ENCODE peak calls at places on chromosomes 11 and 22, in four cellular contexts. One of them, this sample, is unnamed.

GRCh38 chr11:14059491-14059890 is 97.0 kb downstream of the SPON1 start:
- DNase-seq in GM12878: no peak
- DNase-seq in K562: no peak
- DNase-seq in HepG2: no peak
- DNase-seq in this sample: no peak

GRCh38 chr11:61841636-61842332 is 13.7 kb downstream of the FADS2 start:
- DNase-seq in GM12878: no peak
- DNase-seq in K562: peak
- DNase-seq in HepG2: no peak
- DNase-seq in this sample: no peak

GRCh38 chr22:50218996-50219727 is 18.4 kb downstream of the SELENOO start:
- DNase-seq in GM12878: no peak
- DNase-seq in K562: peak
- DNase-seq in HepG2: peak
- DNase-seq in this sample: peak

GRCh38 chr22:42425337-42425988 is 6.7 kb downstream of the NFAM1 start:
- DNase-seq in GM12878: no peak
- DNase-seq in K562: no peak
- DNase-seq in HepG2: no peak
- DNase-seq in this sample: no peak

GRCh38 chr11:77090373-77091111 is 12.1 kb upstream of the OMP start:
- DNase-seq in GM12878: no peak
- DNase-seq in K562: no peak
- DNase-seq in HepG2: no peak
- DNase-seq in this sample: no peak

GRCh38 chr11:121814962-121815361 is 301.1 kb downstream of the BLID start:
- DNase-seq in GM12878: no peak
- DNase-seq in K562: no peak
- DNase-seq in HepG2: no peak
- DNase-seq in this sample: peak

GRCh38 chr22:48250286-48250895 is 1487.9 kb downstream of the TBC1D22A start:
- DNase-seq in GM12878: no peak
- DNase-seq in K562: no peak
- DNase-seq in HepG2: no peak
- DNase-seq in this sample: no peak

GRCh38 chr11:102530558-102530957 is at the start of gene MMP7:
- DNase-seq in GM12878: no peak
- DNase-seq in K562: no peak
- DNase-seq in HepG2: no peak
- DNase-seq in this sample: no peak

GRCh38 chr22:49521787-49522224 is 305.9 kb downstream of the BRD1 start:
- DNase-seq in GM12878: no peak
- DNase-seq in K562: no peak
- DNase-seq in HepG2: no peak
- DNase-seq in this sample: no peak

GRCh38 chr11:122720482-122720881 is 65.0 kb downstream of the UBASH3B start:
- DNase-seq in GM12878: no peak
- DNase-seq in K562: no peak
- DNase-seq in HepG2: no peak
- DNase-seq in this sample: no peak

GRCh38 chr11:6559375-6559774 is 44.0 kb downstream of the RRP8 start:
- DNase-seq in GM12878: no peak
- DNase-seq in K562: no peak
- DNase-seq in HepG2: no peak
- DNase-seq in this sample: no peak

GRCh38 chr11:15699978-15700377 is 585.3 kb downstream of the INSC start:
- DNase-seq in GM12878: no peak
- DNase-seq in K562: no peak
- DNase-seq in HepG2: no peak
- DNase-seq in this sample: no peak

GRCh38 chr22:43126506-43127165 is 16.1 kb downstream of the BIK start:
- DNase-seq in GM12878: no peak
- DNase-seq in K562: peak
- DNase-seq in HepG2: peak
- DNase-seq in this sample: peak

GRCh38 chr11:60942970-60943565 is 8.9 kb downstream of the SLC15A3 start:
- DNase-seq in GM12878: no peak
- DNase-seq in K562: no peak
- DNase-seq in HepG2: no peak
- DNase-seq in this sample: no peak

GRCh38 chr11:43943357-43943930 is 1.0 kb downstream of the C11orf96 start:
- DNase-seq in GM12878: no peak
- DNase-seq in K562: no peak
- DNase-seq in HepG2: no peak
- DNase-seq in this sample: no peak

GRCh38 chr11:23974046-23974445 is 522.8 kb upstream of the LUZP2 start:
- DNase-seq in GM12878: no peak
- DNase-seq in K562: no peak
- DNase-seq in HepG2: no peak
- DNase-seq in this sample: no peak

GRCh38 chr11:59197990-59198389 is 14.7 kb downstream of the MPEG1 start:
- DNase-seq in GM12878: no peak
- DNase-seq in K562: no peak
- DNase-seq in HepG2: no peak
- DNase-seq in this sample: no peak

GRCh38 chr11:64000026-64000739 is 13.9 kb downstream of the OTUB1 start:
- DNase-seq in GM12878: no peak
- DNase-seq in K562: no peak
- DNase-seq in HepG2: no peak
- DNase-seq in this sample: no peak

GRCh38 chr22:30205281-30206115 is 41.1 kb downstream of the LIF start:
- DNase-seq in GM12878: no peak
- DNase-seq in K562: no peak
- DNase-seq in HepG2: peak
- DNase-seq in this sample: no peak

GRCh38 chr22:46801331-46801811 is 38.9 kb downstream of the TBC1D22A start:
- DNase-seq in GM12878: no peak
- DNase-seq in K562: no peak
- DNase-seq in HepG2: peak
- DNase-seq in this sample: no peak

GRCh38 chr11:8717544-8717875 is 34.9 kb downstream of the RPL27A start:
- DNase-seq in GM12878: no peak
- DNase-seq in K562: no peak
- DNase-seq in HepG2: no peak
- DNase-seq in this sample: no peak
- TF ChIP-seq CTCF in GM12878: no peak
- TF ChIP-seq CTCF in K562: no peak
- TF ChIP-seq CTCF in HepG2: no peak
- TF ChIP-seq CTCF in this sample: no peak

GRCh38 chr11:131498631-131499053 is 128.2 kb downstream of the NTM start:
- DNase-seq in GM12878: no peak
- DNase-seq in K562: no peak
- DNase-seq in HepG2: no peak
- DNase-seq in this sample: no peak

GRCh38 chr11:131506376-131506775 is 136.0 kb downstream of the NTM start:
- DNase-seq in GM12878: no peak
- DNase-seq in K562: no peak
- DNase-seq in HepG2: no peak
- DNase-seq in this sample: no peak

GRCh38 chr11:131503017-131503416 is 132.6 kb downstream of the NTM start:
- DNase-seq in GM12878: no peak
- DNase-seq in K562: no peak
- DNase-seq in HepG2: no peak
- DNase-seq in this sample: no peak

GRCh38 chr11:131499199-131499598 is 128.8 kb downstream of the NTM start:
- DNase-seq in GM12878: no peak
- DNase-seq in K562: no peak
- DNase-seq in HepG2: no peak
- DNase-seq in this sample: no peak

DNA sequence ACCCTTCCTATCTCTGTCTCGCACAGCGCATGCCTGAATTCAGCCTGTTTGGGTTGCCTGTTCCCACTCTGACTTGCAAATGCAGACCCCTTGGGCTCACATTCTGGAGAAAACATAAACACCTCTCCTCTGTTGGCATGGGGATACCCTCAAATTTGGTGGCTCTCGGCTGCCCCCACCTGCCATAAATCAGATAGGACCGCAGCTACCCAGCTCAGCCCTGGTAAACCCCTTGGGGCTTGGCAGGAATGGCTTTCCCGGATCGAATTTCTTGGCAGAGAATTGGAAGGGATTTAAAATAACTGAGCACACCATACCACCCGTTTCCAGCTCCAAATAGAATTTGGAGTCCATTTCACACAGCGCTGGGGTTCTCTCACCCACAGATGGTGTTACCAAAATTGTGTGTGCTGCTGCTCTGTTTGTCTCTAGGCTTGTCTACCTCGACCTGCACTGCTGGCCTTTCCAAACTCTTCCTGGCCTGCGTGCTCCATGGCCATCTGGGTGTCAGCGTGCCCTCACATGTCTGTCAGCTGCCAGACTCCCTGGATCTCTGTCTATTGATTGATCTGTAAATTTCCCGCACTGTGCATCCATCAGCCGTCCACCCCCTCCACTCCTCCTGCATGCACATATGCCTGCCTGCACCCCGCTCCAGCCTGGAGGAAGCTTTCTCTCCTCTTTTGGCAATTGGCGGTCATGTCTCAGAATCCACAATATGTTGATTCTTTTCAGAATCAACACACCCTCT is 134.0 kb downstream of the NTM start:
- DNase-seq in GM12878: no peak
- DNase-seq in K562: no peak
- DNase-seq in HepG2: no peak
- DNase-seq in this sample: no peak
- TF ChIP-seq SP1 in GM12878: no peak
- TF ChIP-seq SP1 in K562: no peak
- TF ChIP-seq SP1 in HepG2: no peak
- TF ChIP-seq SP1 in this sample: no peak

GRCh38 chr11:33185756-33186155 is 24.5 kb upstream of the CSTF3 start:
- DNase-seq in GM12878: no peak
- DNase-seq in K562: no peak
- DNase-seq in HepG2: no peak
- DNase-seq in this sample: no peak

GRCh38 chr11:33182246-33182878 is 21.1 kb upstream of the CSTF3 start:
- DNase-seq in GM12878: no peak
- DNase-seq in K562: no peak
- DNase-seq in HepG2: peak
- DNase-seq in this sample: no peak

GRCh38 chr11:33191456-33191855 is 30.2 kb upstream of the CSTF3 start:
- DNase-seq in GM12878: no peak
- DNase-seq in K562: no peak
- DNase-seq in HepG2: no peak
- DNase-seq in this sample: no peak

DNA sequence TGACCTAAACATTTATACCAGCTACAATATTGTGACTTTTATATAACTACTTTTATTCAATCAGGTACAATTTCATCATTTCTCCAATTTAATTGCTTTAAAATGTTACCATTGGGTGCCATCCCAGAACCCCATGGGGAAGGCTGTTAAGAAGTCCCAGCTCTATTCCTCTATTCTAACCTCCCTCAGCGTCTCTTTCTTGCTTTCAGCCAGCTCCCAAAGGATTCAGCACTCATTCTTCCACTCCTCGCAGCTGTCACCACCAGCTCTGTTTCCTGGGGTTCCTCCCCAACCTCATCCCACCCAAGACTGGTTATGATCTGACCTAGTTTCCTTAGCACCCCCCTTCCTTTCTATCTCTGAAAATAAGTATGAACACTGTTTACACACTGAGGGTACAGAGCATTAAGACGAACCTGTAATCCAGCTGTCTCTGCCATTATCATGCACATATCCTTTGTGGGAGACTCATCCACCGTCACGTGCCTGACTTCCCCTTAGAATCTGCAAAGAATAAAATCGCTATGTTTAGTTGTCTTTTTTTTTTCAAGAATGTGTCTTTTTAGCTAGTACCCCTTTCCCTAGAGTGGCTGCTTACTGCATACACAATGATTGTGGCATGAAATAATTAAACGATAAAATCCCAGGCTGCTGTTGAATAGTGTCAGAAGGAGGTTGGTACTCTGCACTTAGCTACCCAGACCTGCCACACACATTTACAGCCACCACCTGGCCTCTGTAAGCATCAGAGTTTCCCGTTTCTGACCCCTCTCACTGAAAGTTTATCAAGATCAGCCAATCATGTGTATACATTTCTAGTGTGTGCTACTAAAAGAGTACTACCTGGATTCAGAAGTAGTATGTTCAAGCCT is 26.8 kb upstream of the CSTF3 start:
- DNase-seq in GM12878: no peak
- DNase-seq in K562: no peak
- DNase-seq in HepG2: no peak
- DNase-seq in this sample: no peak
- TF ChIP-seq ZBTB33 in GM12878: no peak
- TF ChIP-seq ZBTB33 in K562: no peak
- TF ChIP-seq ZBTB33 in HepG2: no peak
- TF ChIP-seq ZBTB33 in this sample: no peak

GRCh38 chr22:36026741-36027140 is 1.9 kb downstream of the RBFOX2 start:
- DNase-seq in GM12878: no peak
- DNase-seq in K562: no peak
- DNase-seq in HepG2: no peak
- DNase-seq in this sample: no peak

GRCh38 chr22:36027579-36027959 is 1.1 kb downstream of the RBFOX2 start:
- DNase-seq in GM12878: no peak
- DNase-seq in K562: no peak
- DNase-seq in HepG2: no peak
- DNase-seq in this sample: no peak

GRCh38 chr22:36029406-36029755 is 757 bp upstream of the RBFOX2 start:
- DNase-seq in GM12878: no peak
- DNase-seq in K562: no peak
- DNase-seq in HepG2: no peak
- DNase-seq in this sample: no peak

GRCh38 chr22:36028646-36029405 is at the start of gene RBFOX2:
- DNase-seq in GM12878: no peak
- DNase-seq in K562: peak
- DNase-seq in HepG2: peak
- DNase-seq in this sample: peak

GRCh38 chr22:36027960-36028645 is 521 bp downstream of the RBFOX2 start:
- DNase-seq in GM12878: no peak
- DNase-seq in K562: no peak
- DNase-seq in HepG2: no peak
- DNase-seq in this sample: no peak
- TF ChIP-seq CTCF in GM12878: no peak
- TF ChIP-seq CTCF in K562: no peak
- TF ChIP-seq CTCF in HepG2: no peak
- TF ChIP-seq CTCF in this sample: no peak

DNA sequence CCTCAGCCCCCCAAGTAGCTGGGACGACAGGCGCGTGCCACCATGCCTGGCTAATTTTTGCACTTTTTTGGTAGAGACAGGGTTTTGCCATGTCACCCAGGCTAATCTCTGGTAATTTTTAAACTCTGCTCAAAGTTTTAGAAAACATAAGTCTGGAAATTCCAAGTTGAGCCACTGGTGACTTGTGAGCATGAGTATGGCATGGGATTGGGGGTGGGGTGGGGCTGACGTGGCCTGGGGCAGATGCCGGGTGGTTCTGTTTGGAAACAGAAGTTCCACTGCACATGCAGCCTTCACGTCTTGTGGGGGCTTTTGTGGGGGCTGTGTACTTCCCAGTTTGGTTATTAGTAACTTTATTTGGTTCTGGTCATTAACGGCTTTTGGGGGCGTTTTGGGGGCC is 67.3 kb downstream of the PTPRJ start:
- DNase-seq in GM12878: no peak
- DNase-seq in K562: no peak
- DNase-seq in HepG2: no peak
- DNase-seq in this sample: no peak
- TF ChIP-seq SP1 in GM12878: no peak
- TF ChIP-seq SP1 in K562: no peak
- TF ChIP-seq SP1 in HepG2: no peak
- TF ChIP-seq SP1 in this sample: no peak